ENCODE peak calls at places on chromosomes 3 and 15, in four cellular contexts. F is Right ventricle myocardium inferior, T is GM12865, C is COR-L47. V is an unnamed sample.
A peak's percentile ranks its signal among the peaks of the same experiment; 100 is the strongest.

GRCh38 chr3:173624086-173624485 is 226.5 kb downstream of the NLGN1 start:
- DNase-seq in F (no peak), T (no peak), C (no peak), V (no peak)

GRCh38 chr3:121817753-121818152 is 17.1 kb downstream of the IQCB1 start:
- DNase-seq in F (no peak), T (no peak), C (no peak), V (peak; percentile 50)

GRCh38 chr3:165185707-165186327 is 10.4 kb downstream of the SLITRK3 start:
- DNase-seq in F (no peak), T (peak; percentile 65), C (peak; percentile 86), V (peak; percentile 74)

GRCh38 chr3:136516095-136516494 is 236.1 kb downstream of the STAG1 start:
- DNase-seq in F (no peak), T (no peak), C (no peak), V (no peak)

GRCh38 chr3:127853681-127854080 is 31.4 kb upstream of the MGLL start:
- DNase-seq in F (no peak), T (peak; percentile 84), C (no peak), V (peak; percentile 88)

GRCh38 chr3:149618151-149619123 is 39.4 kb downstream of the WWTR1 start:
- DNase-seq in F (no peak), T (no peak), C (peak; percentile 15), V (no peak)

GRCh38 chr15:42608110-42608531 is 32.7 kb downstream of the STARD9 start:
- DNase-seq in F (peak; percentile 33), T (peak; percentile 72), C (no peak), V (peak; percentile 97)

GRCh38 chr15:66899555-66900350 is 165.6 kb upstream of the SMAD3 start:
- DNase-seq in F (no peak), T (no peak), C (no peak), V (no peak)

GRCh38 chr15:101453123-101454120 is 36.1 kb downstream of the PCSK6 start:
- DNase-seq in F (no peak), T (no peak), C (no peak), V (no peak)